ENCODE peak calls at places on chromosomes 6 and 20, in nine cellular contexts. U, M, Y, T, N, R, F, E and A are unnamed samples.

GRCh38 chr6:79947191-79948173 is at the start of gene ELOVL4:
- DNase-seq in U (no peak), M (no peak), Y (peak), T (peak), N (peak), R (peak), F (peak), E (peak), A (peak)

GRCh38 chr6:43420012-43420411 is 7.3 kb upstream of the ABCC10 start:
- DNase-seq in U (no peak), M (no peak), Y (no peak), T (no peak), N (no peak), R (no peak), F (no peak), E (no peak), A (no peak)

GRCh38 chr6:108350528-108350927 is 55.7 kb downstream of the AFG1L start:
- DNase-seq in U (no peak), M (no peak), Y (no peak), T (no peak), N (no peak), R (no peak), F (no peak), E (peak), A (no peak)

GRCh38 chr6:108005961-108006360 is 48.0 kb upstream of the SEC63 start:
- DNase-seq in U (no peak), M (no peak), Y (no peak), T (no peak), N (no peak), R (no peak), F (no peak), E (no peak), A (no peak)

GRCh38 chr6:24154121-24154520 is 28.1 kb downstream of the NRSN1 start:
- DNase-seq in U (no peak), M (no peak), Y (no peak), T (no peak), N (no peak), R (no peak), F (no peak), E (no peak), A (no peak)

GRCh38 chr6:106757267-106757666 is 127.9 kb downstream of the QRSL1 start:
- DNase-seq in U (no peak), M (no peak), Y (no peak), T (peak), N (no peak), R (no peak), F (no peak), E (no peak), A (no peak)

GRCh38 chr20:63482021-63482587 is 9.6 kb upstream of the KCNQ2 start:
- DNase-seq in U (no peak), M (no peak), Y (no peak), T (no peak), N (no peak), R (no peak), F (no peak), E (no peak), A (no peak)

GRCh38 chr20:17650816-17651760 is 31.0 kb downstream of the RRBP1 start:
- DNase-seq in U (no peak), M (no peak), Y (no peak), T (no peak), N (peak), R (no peak), F (no peak), E (no peak), A (no peak)

GRCh38 chr6:1774541-1774940 is 164.8 kb downstream of the FOXC1 start:
- DNase-seq in U (no peak), M (no peak), Y (no peak), T (no peak), N (no peak), R (no peak), F (no peak), E (no peak), A (no peak)

GRCh38 chr6:57198926-57199636 is 23.0 kb downstream of the RAB23 start:
- DNase-seq in U (no peak), M (no peak), Y (no peak), T (no peak), N (no peak), R (no peak), F (no peak), E (no peak), A (no peak)

GRCh38 chr6:52013035-52013434 is 74.4 kb downstream of the PKHD1 start:
- DNase-seq in U (no peak), M (no peak), Y (no peak), T (no peak), N (peak), R (no peak), F (no peak), E (no peak), A (no peak)

GRCh38 chr6:44247338-44248302 is 719 bp downstream of the HSP90AB1 start:
- DNase-seq in U (no peak), M (peak), Y (peak), T (no peak), N (no peak), R (peak), F (peak), E (peak), A (no peak)